ENCODE peak calls at places on chromosomes 5 and 9, in six cellular contexts. C is EH; F is activated CD4-positive, alpha-beta T cell treated with anti-CD3 and anti-CD28 coated beads for 36 hours; P is CD4-positive, alpha-beta memory T cell; S is ELR; M is NCI-H460. T is an unnamed sample.

GRCh38 chr9:80866576-80867227 is 822.6 kb downstream of the TLE1 start:
- DNase-seq in C (peak; percentile 4), F (no peak), P (no peak), S (peak; percentile 77), M (no peak), T (no peak)

GRCh38 chr9:20508242-20508641 is 114.1 kb downstream of the MLLT3 start:
- DNase-seq in C (peak; percentile 57), F (no peak), P (peak; percentile 29), S (peak; percentile 28), M (no peak), T (no peak)

GRCh38 chr5:152730176-152730575 is 325.1 kb upstream of the NMUR2 start:
- DNase-seq in C (no peak), F (no peak), P (no peak), S (no peak), M (no peak), T (no peak)

GRCh38 chr5:151622367-151623097 is 31.4 kb upstream of the FAT2 start:
- DNase-seq in C (peak; percentile 39), F (no peak), P (no peak), S (no peak), M (no peak), T (no peak)

GRCh38 chr5:94192658-94193391 is 425.6 kb downstream of the KIAA0825 start:
- DNase-seq in C (no peak), F (no peak), P (no peak), S (no peak), M (no peak), T (no peak)

GRCh38 chr5:30069441-30070263 is 1123.8 kb upstream of the CDH6 start:
- DNase-seq in C (no peak), F (no peak), P (no peak), S (no peak), M (no peak), T (no peak)

GRCh38 chr5:108481355-108481931 is 99.5 kb upstream of the FBXL17 start:
- DNase-seq in C (peak; percentile 24), F (no peak), P (no peak), S (peak; percentile 69), M (peak; percentile 26), T (no peak)

GRCh38 chr9:87206064-87206661 is 258.9 kb upstream of the GAS1 start:
- DNase-seq in C (peak; percentile 95), F (no peak), P (no peak), S (peak; percentile 70), M (no peak), T (no peak)

GRCh38 chr9:9299134-9299533 is 1313.7 kb downstream of the PTPRD start:
- DNase-seq in C (no peak), F (no peak), P (no peak), S (no peak), M (no peak), T (no peak)

T was measured in WTC11.